ENCODE peak calls at places on chromosomes 4 and X, in nine cellular contexts. G is mucosa of descending colon; T is tibial nerve; D is GM12865; W is spleen; I is left lung; A is kidney epithelial cell; U is CD8-positive, alpha-beta T cell; R is hepatocyte. B is an unnamed sample.

GRCh38 chr4:38562751-38563198 is 101.2 kb upstream of the KLF3 start:
- DNase-seq in G (peak; percentile 39), T (no peak), D (no peak), W (no peak), I (peak; percentile 45), A (no peak), U (no peak), R (no peak), B (no peak)

GRCh38 chrX:105136786-105137185 is 83.7 kb downstream of the TEX13A start:
- DNase-seq in G (no peak), T (no peak), D (no peak), W (no peak), I (no peak), A (peak; percentile 5), U (no peak), R (no peak), B (no peak)

GRCh38 chr4:164396439-164396838 is 357.5 kb upstream of the SMIM31 start:
- DNase-seq in G (no peak), T (no peak), D (no peak), W (no peak), I (no peak), A (no peak), U (no peak), R (peak; percentile 20), B (no peak)

GRCh38 chr4:105627620-105628019 is 75.2 kb downstream of the ARHGEF38 start:
- DNase-seq in G (no peak), T (no peak), D (no peak), W (no peak), I (no peak), A (no peak), U (no peak), R (no peak), B (no peak)

GRCh38 chrX:39648548-39649254 is 449.1 kb downstream of the BCOR start:
- DNase-seq in G (no peak), T (no peak), D (no peak), W (no peak), I (no peak), A (no peak), U (no peak), R (no peak), B (no peak)

GRCh38 chr4:38591617-38592337 is 72.2 kb upstream of the KLF3 start:
- DNase-seq in G (no peak), T (no peak), D (no peak), W (no peak), I (no peak), A (no peak), U (no peak), R (no peak), B (no peak)

GRCh38 chr4:114727426-114727825 is 128.8 kb downstream of the UGT8 start:
- DNase-seq in G (no peak), T (no peak), D (no peak), W (no peak), I (no peak), A (no peak), U (no peak), R (no peak), B (no peak)

GRCh38 chr4:147815741-147816140 is 83.9 kb downstream of the ARHGAP10 start:
- DNase-seq in G (no peak), T (no peak), D (no peak), W (no peak), I (no peak), A (no peak), U (no peak), R (no peak), B (no peak)

GRCh38 chr4:21457086-21457840 is 491.3 kb downstream of the KCNIP4 start:
- DNase-seq in G (no peak), T (no peak), D (no peak), W (no peak), I (no peak), A (no peak), U (no peak), R (no peak), B (no peak)

GRCh38 chr4:94802091-94802490 is 44.3 kb downstream of the BMPR1B start:
- DNase-seq in G (no peak), T (no peak), D (no peak), W (no peak), I (no peak), A (no peak), U (no peak), R (no peak), B (no peak)

GRCh38 chr4:94803181-94803580 is 45.4 kb downstream of the BMPR1B start:
- DNase-seq in G (no peak), T (no peak), D (no peak), W (no peak), I (no peak), A (no peak), U (no peak), R (no peak), B (no peak)

GRCh38 chr4:94804613-94805012 is 46.9 kb downstream of the BMPR1B start:
- DNase-seq in G (no peak), T (no peak), D (no peak), W (no peak), I (no peak), A (no peak), U (no peak), R (no peak), B (no peak)

GRCh38 chr4:94811653-94812052 is 53.9 kb downstream of the BMPR1B start:
- DNase-seq in G (no peak), T (no peak), D (no peak), W (no peak), I (no peak), A (no peak), U (no peak), R (no peak), B (no peak)

GRCh38 chr4:94806376-94806775 is 48.6 kb downstream of the BMPR1B start:
- DNase-seq in G (no peak), T (no peak), D (no peak), W (no peak), I (no peak), A (no peak), U (no peak), R (no peak), B (no peak)
- TF ChIP-seq CTCF in G (no peak), T (no peak), D (no peak), W (no peak), I (no peak), A (no peak), U (no peak), R (no peak), B (no peak)

GRCh38 chr4:88818650-88819470 is 121.2 kb upstream of the NAP1L5 start:
- DNase-seq in G (peak; percentile 62), T (no peak), D (peak; percentile 53), W (no peak), I (peak; percentile 39), A (peak; percentile 2), U (peak; percentile 6), R (peak; percentile 56), B (no peak)

GRCh38 chr4:88817740-88818139 is 120.1 kb upstream of the NAP1L5 start:
- DNase-seq in G (no peak), T (no peak), D (no peak), W (no peak), I (no peak), A (no peak), U (no peak), R (no peak), B (no peak)

GRCh38 chr4:88822034-88822433 is 124.4 kb upstream of the NAP1L5 start:
- DNase-seq in G (no peak), T (no peak), D (no peak), W (no peak), I (no peak), A (no peak), U (no peak), R (no peak), B (no peak)

GRCh38 chr4:88823058-88823919 is 125.7 kb upstream of the NAP1L5 start:
- DNase-seq in G (peak; percentile 83), T (peak; percentile 73), D (peak; percentile 71), W (peak; percentile 91), I (peak; percentile 96), A (peak; percentile 76), U (peak; percentile 36), R (peak; percentile 93), B (peak; percentile 69)

GRCh38 chr4:88820723-88821368 is 123.2 kb upstream of the NAP1L5 start:
- DNase-seq in G (no peak), T (no peak), D (no peak), W (no peak), I (no peak), A (no peak), U (no peak), R (no peak), B (no peak)
- H3K4me3 ChIP-seq in G (no peak overlapping the region), T (peak overlapping the region; percentile 57), D (no peak overlapping the region), W (no peak overlapping the region), I (peak overlapping the region; percentile 39), A (no peak overlapping the region), U (no peak overlapping the region), R (peak overlapping the region; percentile 66), B (no peak overlapping the region)

DNA sequence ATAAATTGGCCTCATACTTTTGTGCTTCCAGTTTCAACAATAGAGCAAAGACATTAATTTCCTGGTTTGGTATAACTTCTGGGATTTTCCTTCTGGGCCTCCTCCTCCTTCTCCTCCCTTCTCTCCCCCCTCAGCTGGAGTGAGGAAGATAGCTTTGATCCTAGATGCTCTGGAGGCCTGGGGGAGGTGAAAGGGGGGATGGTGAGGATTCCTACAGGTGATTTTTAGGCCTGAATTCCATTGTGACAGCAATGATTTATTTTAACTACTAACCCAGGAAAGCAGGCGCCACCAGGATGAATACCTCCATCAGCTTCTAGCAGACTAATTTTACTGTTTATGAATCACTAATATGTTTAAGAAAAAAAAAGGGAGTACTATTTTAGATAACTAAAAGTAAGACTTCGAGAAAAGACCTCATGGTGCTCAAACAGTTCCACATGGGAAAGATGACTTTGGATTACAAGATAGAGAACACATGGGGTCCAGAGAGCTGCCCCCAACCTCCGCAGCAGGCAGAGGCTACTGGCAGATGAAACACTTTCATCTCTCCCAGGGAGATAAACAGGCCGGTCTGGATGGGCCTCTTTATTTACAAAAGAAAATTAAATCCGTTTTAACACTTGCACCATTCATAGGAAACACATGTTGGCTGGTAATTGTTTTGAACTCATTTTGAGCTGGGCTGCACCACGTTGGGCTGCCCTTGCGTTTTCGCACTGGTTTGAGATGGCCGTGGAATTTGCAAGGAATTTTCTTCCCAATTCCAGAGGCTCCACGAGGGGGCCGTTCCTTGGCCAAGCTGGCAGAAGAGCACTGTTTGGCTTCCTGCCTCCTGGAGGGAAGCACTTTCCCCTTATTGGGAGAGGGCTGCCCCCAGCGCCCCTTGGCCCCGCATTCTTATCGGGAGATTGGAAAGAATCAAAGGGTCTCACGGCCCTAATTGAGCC is 125.1 kb upstream of the STX18 start:
- DNase-seq in G (no peak), T (no peak), D (no peak), W (no peak), I (no peak), A (no peak), U (no peak), R (peak; percentile 31), B (peak; percentile 41)
- TF ChIP-seq CTCF in G (no peak), T (no peak), D (no peak), W (no peak), I (no peak), A (no peak), U (no peak), R (no peak), B (peak; percentile 41)

GRCh38 chr4:127632420-127633403 is at the start of gene INTU:
- DNase-seq in G (peak; percentile 89), T (peak; percentile 88), D (no peak), W (peak; percentile 89), I (peak; percentile 96), A (peak; percentile 97), U (no peak), R (peak; percentile 97), B (peak; percentile 86)
- H3K4me3 ChIP-seq in G (peak within 1 kb of the TSS; percentile 47), T (peak within 1 kb of the TSS; percentile 57), D (no peak within 1 kb of the TSS), W (peak within 1 kb of the TSS; percentile 48), I (peak within 1 kb of the TSS; percentile 57), A (peak within 1 kb of the TSS; percentile 59), U (peak within 1 kb of the TSS; percentile 26), R (peak within 1 kb of the TSS; percentile 51), B (peak within 1 kb of the TSS; percentile 59)

B was measured in BJ.